ENCODE peak calls at places on chromosomes 6 and 20, in eight cellular contexts. P is NCI-H1436; B is activated T-helper 1 cell treated with anti-CD3 and anti-CD28 coated beads, Interleukin-12 subunit alpha, Interleukin-12 subunit beta, Interleukin-2, Interleukin-4 antibody, amounts not matched to agents 30 ng/mL and 10 ng/mL and 1 ng/mL, durations not matched to agents 14 hours and 24 hours and 36 hours; O is pulmonary artery endothelial cell; V is T follicular helper cell; K is stimulated activated CD8-positive, alpha-beta memory T cell treated with anti-CD3 and anti-CD28 coated beads, Interleukin-2, amount 100 ng/mL, for 1 hour; G is OCI-LY7; Q is left cardiac atrium. Y is an unnamed sample.
A peak's percentile ranks its signal among the peaks of the same experiment; 100 is the strongest.

GRCh38 chr6:89997456-89998445 is 103.5 kb downstream of the GJA10 start:
- DNase-seq in V (no peak), Q (peak; percentile 34), G (no peak), P (no peak), O (no peak), K (no peak), B (no peak), Y (no peak)

GRCh38 chr6:131317516-131317915 is 182.2 kb downstream of the AKAP7 start:
- DNase-seq in B (no peak), Q (no peak), O (no peak), P (no peak), K (no peak), V (no peak), G (no peak), Y (no peak)

GRCh38 chr6:27873101-27874030 is 38.8 kb downstream of the OR2B2 start:
- DNase-seq in G (peak; percentile 87), B (peak; percentile 78), V (peak; percentile 46), P (peak; percentile 79), O (no peak), K (no peak), Q (peak; percentile 47), Y (no peak)

GRCh38 chr6:51972659-51973058 is 114.8 kb downstream of the PKHD1 start:
- DNase-seq in P (no peak), B (no peak), G (no peak), K (no peak), O (no peak), V (no peak), Q (no peak), Y (no peak)

GRCh38 chr6:155638200-155638599 is 182.6 kb upstream of the NOX3 start:
- DNase-seq in K (no peak), O (no peak), B (no peak), Q (no peak), V (no peak), G (no peak), P (no peak), Y (no peak)

GRCh38 chr6:16163066-16163465 is 34.2 kb downstream of the MYLIP start:
- DNase-seq in K (no peak), Q (no peak), V (no peak), P (no peak), G (no peak), O (no peak), B (no peak), Y (no peak)

GRCh38 chr6:152943260-152943897 is 39.5 kb downstream of the FBXO5 start:
- DNase-seq in B (no peak), Q (no peak), O (no peak), G (no peak), K (no peak), V (no peak), P (no peak), Y (no peak)

GRCh38 chr6:134299236-134299635 is 18.7 kb downstream of the SGK1 start:
- DNase-seq in P (no peak), B (no peak), G (no peak), Q (no peak), O (peak; percentile 73), K (no peak), V (no peak), Y (no peak)

GRCh38 chr6:90028080-90028778 is 134.0 kb downstream of the GJA10 start:
- DNase-seq in Q (no peak), G (no peak), P (no peak), B (no peak), K (no peak), V (no peak), O (no peak), Y (no peak)

GRCh38 chr20:33828912-33829560 is 17.9 kb downstream of the CHMP4B start:
- DNase-seq in B (no peak), G (no peak), K (no peak), P (no peak), Q (no peak), O (no peak), V (no peak), Y (no peak)

GRCh38 chr20:37406010-37406998 is 60.4 kb downstream of the SRC start:
- DNase-seq in O (no peak), K (no peak), V (no peak), B (peak; percentile 16), P (peak; percentile 68), Q (peak; percentile 46), G (peak; percentile 41), Y (peak; percentile 68)

GRCh38 chr6:167501831-167502385 is 177.0 kb downstream of the TTLL2 start:
- DNase-seq in V (no peak), G (no peak), K (no peak), Q (no peak), O (no peak), P (peak; percentile 9), B (no peak), Y (no peak)

GRCh38 chr6:18477301-18477941 is 90.3 kb downstream of the RNF144B start:
- DNase-seq in G (peak; percentile 70), V (no peak), K (no peak), P (no peak), Q (no peak), O (peak; percentile 35), B (no peak), Y (no peak)

GRCh38 chr6:38814761-38815160 is 99.7 kb downstream of the DNAH8 start:
- DNase-seq in Q (no peak), G (no peak), P (no peak), V (no peak), O (no peak), B (no peak), K (no peak), Y (no peak)

GRCh38 chr20:47727170-47727880 is 58.0 kb downstream of the SULF2 start:
- DNase-seq in V (peak; percentile 49), B (peak; percentile 72), K (peak; percentile 26), Q (peak; percentile 54), G (peak; percentile 90), P (no peak), O (no peak), Y (peak; percentile 62)

GRCh38 chr6:17421406-17421805 is 28.0 kb downstream of the CAP2 start:
- DNase-seq in B (no peak), G (no peak), K (no peak), V (no peak), Q (no peak), O (no peak), P (no peak), Y (no peak)

GRCh38 chr20:42204261-42204660 is 586.1 kb upstream of the CHD6 start:
- DNase-seq in O (no peak), P (no peak), V (no peak), G (no peak), B (no peak), K (no peak), Q (no peak), Y (no peak)

GRCh38 chr20:34525709-34526416 is 9.6 kb downstream of the DYNLRB1 start:
- DNase-seq in P (no peak), O (peak; percentile 95), G (no peak), K (no peak), V (no peak), B (no peak), Q (peak; percentile 86), Y (no peak)

GRCh38 chr6:85917522-85917921 is 274.8 kb upstream of the SYNCRIP start:
- DNase-seq in O (no peak), K (no peak), P (no peak), V (no peak), B (no peak), Q (no peak), G (no peak), Y (no peak)

GRCh38 chr6:33746651-33747100 is at the start of gene IP6K3:
- DNase-seq in Q (peak; percentile 58), B (no peak), G (no peak), K (no peak), O (no peak), V (no peak), P (no peak), Y (no peak)

GRCh38 chr20:46832555-46832954 is 62.1 kb upstream of the EYA2 start:
- DNase-seq in V (no peak), B (no peak), O (no peak), G (no peak), Q (no peak), P (no peak), K (no peak), Y (no peak)

GRCh38 chr6:118551063-118551672 is 3.1 kb downstream of the PLN start:
- DNase-seq in B (no peak), O (peak; percentile 20), G (peak; percentile 51), V (no peak), K (no peak), Q (no peak), P (peak; percentile 36), Y (peak; percentile 9)

GRCh38 chr6:79824231-79824630 is 123.1 kb downstream of the ELOVL4 start:
- DNase-seq in K (no peak), P (no peak), Q (no peak), G (no peak), V (no peak), B (no peak), O (no peak), Y (no peak)

GRCh38 chr6:25366785-25367657 is 87.8 kb downstream of the CARMIL1 start:
- DNase-seq in B (peak; percentile 40), G (peak; percentile 63), V (peak; percentile 18), P (no peak), K (peak; percentile 14), O (no peak), Q (no peak), Y (peak; percentile 10)

GRCh38 chr6:3743541-3743940 is 8.0 kb downstream of the PXDC1 start:
- DNase-seq in G (no peak), B (no peak), K (no peak), O (no peak), Q (no peak), P (no peak), V (no peak), Y (no peak)

GRCh38 chr6:28914941-28915340 is 8.8 kb downstream of the TRIM27 start:
- DNase-seq in V (no peak), G (no peak), P (no peak), K (no peak), B (no peak), O (no peak), Q (no peak), Y (no peak)

GRCh38 chr6:37757381-37757780 is 59.7 kb upstream of the MDGA1 start:
- DNase-seq in K (no peak), P (no peak), V (no peak), Q (no peak), G (no peak), O (no peak), B (no peak), Y (no peak)

GRCh38 chr6:42453649-42454427 is 2.1 kb upstream of the TRERF1 start:
- DNase-seq in O (no peak), V (no peak), Q (peak; percentile 60), P (peak; percentile 31), K (no peak), G (no peak), B (peak; percentile 9), Y (no peak)

GRCh38 chr20:48025061-48025515 is 239.8 kb upstream of the SULF2 start:
- DNase-seq in Q (peak; percentile 71), K (no peak), V (no peak), B (no peak), P (no peak), G (peak; percentile 15), O (peak; percentile 7), Y (no peak)

GRCh38 chr6:155398221-155398620 is 57.4 kb downstream of the NOX3 start:
- DNase-seq in Q (no peak), B (no peak), K (no peak), G (no peak), V (no peak), O (no peak), P (no peak), Y (no peak)

GRCh38 chr20:62064788-62065668 is 653 bp downstream of the TAF4 start:
- DNase-seq in B (no peak), P (no peak), O (no peak), V (no peak), G (peak; percentile 42), Q (no peak), K (no peak), Y (peak; percentile 75)